ENCODE peak calls at places on chromosomes 12 and 14, in nine cellular contexts. One of them, this sample, is unnamed.

GRCh38 chr12:107238276-107238675 is 144.9 kb upstream of the CRY1 start:
- DNase-seq in transverse colon: no peak
- DNase-seq in Karpas-422: no peak
- DNase-seq in fibroblast of lung: peak; percentile 78
- DNase-seq in CD4-positive, alpha-beta T cell: no peak
- DNase-seq in substantia nigra: no peak
- DNase-seq in thyroid gland: no peak
- DNase-seq in Peyer's patch: no peak
- DNase-seq in tibial nerve: no peak
- DNase-seq in this sample: no peak

GRCh38 chr12:20367731-20368652 is at the start of gene PDE3A:
- DNase-seq in tibial nerve: peak; percentile 29
- DNase-seq in substantia nigra: peak; percentile 34
- DNase-seq in Peyer's patch: peak; percentile 79
- DNase-seq in fibroblast of lung: peak; percentile 86
- DNase-seq in CD4-positive, alpha-beta T cell: no peak
- DNase-seq in Karpas-422: no peak
- DNase-seq in thyroid gland: peak; percentile 47
- DNase-seq in transverse colon: peak; percentile 76
- DNase-seq in this sample: no peak

GRCh38 chr14:43754838-43755237 is 752.2 kb downstream of the FSCB start:
- DNase-seq in Peyer's patch: no peak
- DNase-seq in transverse colon: no peak
- DNase-seq in fibroblast of lung: no peak
- DNase-seq in substantia nigra: no peak
- DNase-seq in Karpas-422: no peak
- DNase-seq in thyroid gland: no peak
- DNase-seq in tibial nerve: no peak
- DNase-seq in CD4-positive, alpha-beta T cell: no peak
- DNase-seq in this sample: no peak

GRCh38 chr12:65557425-65558167 is 266.7 kb upstream of the HMGA2 start:
- DNase-seq in CD4-positive, alpha-beta T cell: no peak
- DNase-seq in transverse colon: no peak
- DNase-seq in thyroid gland: no peak
- DNase-seq in Karpas-422: no peak
- DNase-seq in Peyer's patch: no peak
- DNase-seq in tibial nerve: no peak
- DNase-seq in substantia nigra: no peak
- DNase-seq in fibroblast of lung: no peak
- DNase-seq in this sample: no peak

GRCh38 chr14:91940209-91940608 is 7.3 kb downstream of the FBLN5 start:
- DNase-seq in CD4-positive, alpha-beta T cell: no peak
- DNase-seq in tibial nerve: no peak
- DNase-seq in transverse colon: no peak
- DNase-seq in substantia nigra: no peak
- DNase-seq in thyroid gland: no peak
- DNase-seq in fibroblast of lung: no peak
- DNase-seq in Peyer's patch: no peak
- DNase-seq in Karpas-422: no peak
- DNase-seq in this sample: no peak

GRCh38 chr12:121713257-121714155 is 954 bp downstream of the TMEM120B start:
- DNase-seq in CD4-positive, alpha-beta T cell: no peak
- DNase-seq in thyroid gland: no peak
- DNase-seq in Peyer's patch: no peak
- DNase-seq in Karpas-422: peak; percentile 62
- DNase-seq in substantia nigra: no peak
- DNase-seq in fibroblast of lung: no peak
- DNase-seq in tibial nerve: peak; percentile 26
- DNase-seq in transverse colon: peak; percentile 20
- DNase-seq in this sample: no peak

GRCh38 chr14:76582447-76582846 is 178.8 kb upstream of the VASH1 start:
- DNase-seq in Peyer's patch: no peak
- DNase-seq in substantia nigra: no peak
- DNase-seq in fibroblast of lung: no peak
- DNase-seq in Karpas-422: no peak
- DNase-seq in CD4-positive, alpha-beta T cell: no peak
- DNase-seq in thyroid gland: no peak
- DNase-seq in transverse colon: no peak
- DNase-seq in tibial nerve: no peak
- DNase-seq in this sample: no peak

GRCh38 chr14:60657609-60657983 is 8.3 kb upstream of the SIX1 start:
- DNase-seq in transverse colon: no peak
- DNase-seq in substantia nigra: no peak
- DNase-seq in tibial nerve: no peak
- DNase-seq in Karpas-422: peak; percentile 79
- DNase-seq in fibroblast of lung: peak; percentile 43
- DNase-seq in thyroid gland: no peak
- DNase-seq in Peyer's patch: no peak
- DNase-seq in CD4-positive, alpha-beta T cell: no peak
- DNase-seq in this sample: no peak

GRCh38 chr14:88993946-88994345 is 169.5 kb downstream of the TTC8 start:
- DNase-seq in thyroid gland: peak; percentile 19
- DNase-seq in substantia nigra: no peak
- DNase-seq in Karpas-422: no peak
- DNase-seq in tibial nerve: no peak
- DNase-seq in CD4-positive, alpha-beta T cell: no peak
- DNase-seq in fibroblast of lung: peak; percentile 89
- DNase-seq in Peyer's patch: no peak
- DNase-seq in transverse colon: no peak
- DNase-seq in this sample: no peak

GRCh38 chr12:69480698-69481097 is 10.5 kb downstream of the FRS2 start:
- DNase-seq in Peyer's patch: no peak
- DNase-seq in substantia nigra: no peak
- DNase-seq in fibroblast of lung: no peak
- DNase-seq in CD4-positive, alpha-beta T cell: no peak
- DNase-seq in transverse colon: no peak
- DNase-seq in Karpas-422: no peak
- DNase-seq in thyroid gland: no peak
- DNase-seq in tibial nerve: no peak
- DNase-seq in this sample: no peak

DNA sequence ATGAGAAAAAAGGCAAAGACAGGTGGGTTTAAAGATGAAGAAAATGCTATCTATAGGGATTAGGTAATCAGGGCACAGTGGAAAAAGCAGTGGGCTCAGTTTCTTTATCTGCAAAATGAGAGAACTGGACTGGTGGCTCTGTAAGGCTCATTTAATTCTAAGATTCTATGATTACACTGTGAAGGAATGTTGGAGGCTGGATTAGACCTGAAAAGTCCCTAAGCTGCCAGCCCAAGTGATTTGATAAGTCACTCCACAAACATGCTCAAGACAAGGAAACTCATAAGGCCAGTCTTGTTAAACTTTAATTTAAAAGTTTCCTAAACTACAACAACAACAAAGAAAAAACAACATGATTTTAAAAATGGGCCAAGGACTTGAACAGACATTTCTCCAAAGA is 75.1 kb downstream of the DCAF5 start:
- DNase-seq in Karpas-422: no peak
- DNase-seq in fibroblast of lung: peak; percentile 97
- DNase-seq in CD4-positive, alpha-beta T cell: no peak
- DNase-seq in substantia nigra: no peak
- DNase-seq in transverse colon: no peak
- DNase-seq in Peyer's patch: no peak
- DNase-seq in thyroid gland: no peak
- DNase-seq in tibial nerve: no peak
- DNase-seq in this sample: no peak
- H3K27ac ChIP-seq in Karpas-422: no peak overlapping the region
- H3K27ac ChIP-seq in fibroblast of lung: peak overlapping the region; percentile 83
- H3K27ac ChIP-seq in CD4-positive, alpha-beta T cell: no peak overlapping the region
- H3K27ac ChIP-seq in substantia nigra: no peak overlapping the region
- H3K27ac ChIP-seq in transverse colon: peak overlapping the region; percentile 65
- H3K27ac ChIP-seq in Peyer's patch: no peak overlapping the region
- H3K27ac ChIP-seq in thyroid gland: no peak overlapping the region
- H3K27ac ChIP-seq in tibial nerve: no peak overlapping the region
- H3K27ac ChIP-seq in this sample: no peak overlapping the region

GRCh38 chr12:63922446-63922845 is 77.9 kb downstream of the SRGAP1 start:
- DNase-seq in Peyer's patch: no peak
- DNase-seq in Karpas-422: no peak
- DNase-seq in fibroblast of lung: peak; percentile 64
- DNase-seq in transverse colon: no peak
- DNase-seq in CD4-positive, alpha-beta T cell: no peak
- DNase-seq in substantia nigra: no peak
- DNase-seq in tibial nerve: no peak
- DNase-seq in thyroid gland: no peak
- DNase-seq in this sample: no peak

GRCh38 chr12:63919758-63920157 is 75.3 kb downstream of the SRGAP1 start:
- DNase-seq in tibial nerve: no peak
- DNase-seq in Peyer's patch: no peak
- DNase-seq in substantia nigra: no peak
- DNase-seq in thyroid gland: no peak
- DNase-seq in fibroblast of lung: no peak
- DNase-seq in Karpas-422: no peak
- DNase-seq in transverse colon: no peak
- DNase-seq in CD4-positive, alpha-beta T cell: no peak
- DNase-seq in this sample: no peak

GRCh38 chr12:63917864-63918742 is 73.6 kb downstream of the SRGAP1 start:
- DNase-seq in Peyer's patch: no peak
- DNase-seq in Karpas-422: peak; percentile 87
- DNase-seq in transverse colon: no peak
- DNase-seq in substantia nigra: no peak
- DNase-seq in tibial nerve: no peak
- DNase-seq in fibroblast of lung: peak; percentile 95
- DNase-seq in CD4-positive, alpha-beta T cell: no peak
- DNase-seq in thyroid gland: peak; percentile 89
- DNase-seq in this sample: no peak

GRCh38 chr12:63918788-63919300 is 74.3 kb downstream of the SRGAP1 start:
- DNase-seq in thyroid gland: no peak
- DNase-seq in tibial nerve: no peak
- DNase-seq in transverse colon: no peak
- DNase-seq in CD4-positive, alpha-beta T cell: no peak
- DNase-seq in Karpas-422: no peak
- DNase-seq in Peyer's patch: no peak
- DNase-seq in fibroblast of lung: peak; percentile 96
- DNase-seq in substantia nigra: no peak
- DNase-seq in this sample: no peak

GRCh38 chr12:63921157-63921556 is 76.7 kb downstream of the SRGAP1 start:
- DNase-seq in Karpas-422: no peak
- DNase-seq in Peyer's patch: no peak
- DNase-seq in CD4-positive, alpha-beta T cell: no peak
- DNase-seq in substantia nigra: no peak
- DNase-seq in thyroid gland: no peak
- DNase-seq in transverse colon: no peak
- DNase-seq in fibroblast of lung: no peak
- DNase-seq in tibial nerve: no peak
- DNase-seq in this sample: no peak
- H3K27ac ChIP-seq in Karpas-422: no peak overlapping the region
- H3K27ac ChIP-seq in Peyer's patch: no peak overlapping the region
- H3K27ac ChIP-seq in CD4-positive, alpha-beta T cell: no peak overlapping the region
- H3K27ac ChIP-seq in substantia nigra: no peak overlapping the region
- H3K27ac ChIP-seq in thyroid gland: no peak overlapping the region
- H3K27ac ChIP-seq in transverse colon: no peak overlapping the region
- H3K27ac ChIP-seq in fibroblast of lung: no peak overlapping the region
- H3K27ac ChIP-seq in tibial nerve: no peak overlapping the region
- H3K27ac ChIP-seq in this sample: no peak overlapping the region

DNA sequence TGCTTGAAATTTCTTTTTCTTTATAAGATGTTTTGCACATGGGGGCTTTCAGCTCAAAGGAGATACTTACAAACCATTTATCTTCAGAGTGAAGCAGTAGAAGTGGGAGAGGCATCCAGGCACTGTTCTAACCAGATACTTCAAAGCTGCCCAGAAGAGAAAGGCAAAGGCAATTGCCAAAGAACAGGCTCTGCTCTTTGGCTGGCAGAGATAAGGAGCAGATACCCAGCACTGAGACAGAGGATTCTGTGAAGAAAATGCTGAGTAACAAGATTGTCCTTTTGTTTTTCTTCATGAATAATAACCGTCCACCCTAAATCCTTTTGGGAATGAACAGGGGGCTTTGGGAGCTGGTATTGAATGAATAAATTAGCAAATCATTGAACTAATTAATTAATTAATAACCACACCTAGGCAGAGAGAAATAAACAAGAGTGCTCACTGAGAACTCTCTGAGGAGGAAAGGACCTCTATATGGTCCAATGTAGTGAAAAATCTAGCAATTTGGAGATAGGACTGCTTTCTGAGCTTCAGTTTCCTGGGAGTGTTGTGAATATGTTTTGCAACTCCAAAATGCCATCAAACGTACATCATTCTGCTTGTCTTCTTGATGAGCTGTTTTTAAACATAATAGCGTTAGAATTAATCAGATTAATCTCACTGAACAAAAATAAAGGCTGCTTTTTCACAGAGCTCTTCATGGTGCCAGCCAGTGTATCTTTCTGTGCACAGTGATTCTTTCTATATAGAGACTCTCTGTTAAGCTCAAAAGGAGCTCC is 192.8 kb upstream of the AMIGO2 start:
- DNase-seq in CD4-positive, alpha-beta T cell: no peak
- DNase-seq in transverse colon: no peak
- DNase-seq in tibial nerve: no peak
- DNase-seq in Karpas-422: no peak
- DNase-seq in substantia nigra: no peak
- DNase-seq in thyroid gland: no peak
- DNase-seq in fibroblast of lung: no peak
- DNase-seq in Peyer's patch: no peak
- DNase-seq in this sample: no peak
- H3K27ac ChIP-seq in CD4-positive, alpha-beta T cell: no peak overlapping the region
- H3K27ac ChIP-seq in transverse colon: no peak overlapping the region
- H3K27ac ChIP-seq in tibial nerve: no peak overlapping the region
- H3K27ac ChIP-seq in Karpas-422: no peak overlapping the region
- H3K27ac ChIP-seq in substantia nigra: no peak overlapping the region
- H3K27ac ChIP-seq in thyroid gland: no peak overlapping the region
- H3K27ac ChIP-seq in fibroblast of lung: no peak overlapping the region
- H3K27ac ChIP-seq in Peyer's patch: no peak overlapping the region
- H3K27ac ChIP-seq in this sample: no peak overlapping the region

GRCh38 chr12:8890313-8891084 is 23.8 kb upstream of the PHC1 start:
- DNase-seq in thyroid gland: peak; percentile 53
- DNase-seq in CD4-positive, alpha-beta T cell: peak; percentile 47
- DNase-seq in Karpas-422: peak; percentile 77
- DNase-seq in substantia nigra: peak; percentile 12
- DNase-seq in Peyer's patch: peak; percentile 76
- DNase-seq in tibial nerve: no peak
- DNase-seq in transverse colon: peak; percentile 49
- DNase-seq in fibroblast of lung: peak; percentile 33
- DNase-seq in this sample: peak; percentile 14

GRCh38 chr12:8894986-8895385 is 19.3 kb upstream of the PHC1 start:
- DNase-seq in Peyer's patch: no peak
- DNase-seq in tibial nerve: no peak
- DNase-seq in fibroblast of lung: no peak
- DNase-seq in CD4-positive, alpha-beta T cell: no peak
- DNase-seq in substantia nigra: no peak
- DNase-seq in transverse colon: no peak
- DNase-seq in thyroid gland: no peak
- DNase-seq in Karpas-422: no peak
- DNase-seq in this sample: no peak

GRCh38 chr12:8899835-8900234 is 14.5 kb upstream of the PHC1 start:
- DNase-seq in thyroid gland: no peak
- DNase-seq in Peyer's patch: no peak
- DNase-seq in substantia nigra: no peak
- DNase-seq in CD4-positive, alpha-beta T cell: no peak
- DNase-seq in fibroblast of lung: no peak
- DNase-seq in Karpas-422: peak; percentile 43
- DNase-seq in transverse colon: no peak
- DNase-seq in tibial nerve: no peak
- DNase-seq in this sample: no peak

DNA sequence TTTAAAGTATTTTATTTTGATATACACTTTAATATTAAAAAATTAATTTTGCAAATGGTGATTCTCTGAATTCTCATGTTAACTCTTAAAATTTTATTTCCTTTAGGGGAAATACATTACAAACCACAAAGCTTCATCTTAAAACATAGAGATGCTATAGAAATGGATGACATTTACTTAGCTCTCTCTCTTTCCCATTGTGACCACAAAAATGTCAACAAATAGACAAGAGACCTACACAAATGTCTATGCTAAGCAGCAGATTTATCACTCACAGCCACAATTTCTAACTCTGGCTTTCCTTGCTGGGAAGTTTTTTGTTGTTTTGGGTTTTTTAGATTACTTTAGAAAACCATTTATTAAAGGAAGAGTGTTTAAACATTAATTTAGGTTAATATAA is 19.9 kb upstream of the PHC1 start:
- DNase-seq in fibroblast of lung: no peak
- DNase-seq in CD4-positive, alpha-beta T cell: no peak
- DNase-seq in Peyer's patch: no peak
- DNase-seq in Karpas-422: no peak
- DNase-seq in substantia nigra: no peak
- DNase-seq in tibial nerve: no peak
- DNase-seq in transverse colon: no peak
- DNase-seq in thyroid gland: no peak
- DNase-seq in this sample: no peak
- H3K27ac ChIP-seq in fibroblast of lung: no peak overlapping the region
- H3K27ac ChIP-seq in CD4-positive, alpha-beta T cell: no peak overlapping the region
- H3K27ac ChIP-seq in Peyer's patch: no peak overlapping the region
- H3K27ac ChIP-seq in Karpas-422: no peak overlapping the region
- H3K27ac ChIP-seq in substantia nigra: no peak overlapping the region
- H3K27ac ChIP-seq in tibial nerve: no peak overlapping the region
- H3K27ac ChIP-seq in transverse colon: no peak overlapping the region
- H3K27ac ChIP-seq in thyroid gland: no peak overlapping the region
- H3K27ac ChIP-seq in this sample: no peak overlapping the region

This sample was measured in caudate nucleus.